ENCODE peak calls at places on chromosomes 3 and 15, in seven cellular contexts. S is ACHN; V is globus pallidus; A is GM13977; Z is NCI-H524; W is stimulated activated CD4-positive, alpha-beta T cell treated with anti-CD3 and anti-CD28 coated beads, Interleukin-15, amount 100 ng/mL, for 1 hour; P is effector memory CD8-positive, alpha-beta T cell. L is an unnamed sample.

GRCh38 chr3:121592856-121593702 is at the start of gene FBXO40:
- DNase-seq in S (no peak), V (no peak), A (no peak), Z (peak; percentile 72), W (no peak), P (no peak), L (no peak)

GRCh38 chr3:184249412-184250166 is at the start of gene EEF1AKMT4:
- DNase-seq in S (peak; percentile 94), V (peak; percentile 93), A (peak; percentile 97), Z (peak; percentile 99), W (peak; percentile 91), P (peak; percentile 94), L (peak; percentile 98)

GRCh38 chr3:153348457-153349137 is 186.6 kb downstream of the RAP2B start:
- DNase-seq in S (no peak), V (no peak), A (no peak), Z (no peak), W (no peak), P (no peak), L (no peak)

GRCh38 chr15:41734079-41734478 is 40.2 kb upstream of the MAPKBP1 start:
- DNase-seq in S (no peak), V (no peak), A (no peak), Z (no peak), W (no peak), P (no peak), L (no peak)

GRCh38 chr3:97815149-97815917 is 6.5 kb upstream of the CRYBG3 start:
- DNase-seq in S (peak; percentile 49), V (no peak), A (no peak), Z (no peak), W (peak; percentile 4), P (no peak), L (no peak)

GRCh38 chr3:4350789-4351163 is 47.6 kb downstream of the SETMAR start:
- DNase-seq in S (peak; percentile 55), V (peak; percentile 64), A (peak; percentile 66), Z (no peak), W (no peak), P (peak; percentile 51), L (peak; percentile 79)

GRCh38 chr3:24709921-24710320 is 215.3 kb upstream of the THRB start:
- DNase-seq in S (no peak), V (no peak), A (no peak), Z (no peak), W (no peak), P (no peak), L (no peak)

GRCh38 chr3:182682263-182683229 is 110.8 kb upstream of the ATP11B start:
- DNase-seq in S (peak; percentile 53), V (peak; percentile 62), A (peak; percentile 88), Z (peak; percentile 55), W (peak; percentile 39), P (peak; percentile 28), L (peak; percentile 85)

GRCh38 chr15:64156652-64157331 is 5.3 kb downstream of the SNX22 start:
- DNase-seq in S (no peak), V (no peak), A (no peak), Z (no peak), W (no peak), P (no peak), L (no peak)

GRCh38 chr3:182765287-182765686 is 28.0 kb upstream of the ATP11B start:
- DNase-seq in S (no peak), V (no peak), A (no peak), Z (no peak), W (no peak), P (no peak), L (no peak)

GRCh38 chr3:53913401-53913800 is 21.7 kb upstream of the SELENOK start:
- DNase-seq in S (no peak), V (no peak), A (no peak), Z (no peak), W (no peak), P (no peak), L (no peak)

GRCh38 chr3:135077186-135077585 is 282.1 kb downstream of the EPHB1 start:
- DNase-seq in S (no peak), V (no peak), A (no peak), Z (no peak), W (no peak), P (no peak), L (no peak)

GRCh38 chr15:43526261-43526930 is 9.0 kb downstream of the MAP1A start:
- DNase-seq in S (no peak), V (no peak), A (no peak), Z (no peak), W (no peak), P (no peak), L (no peak)

GRCh38 chr15:79853492-79854328 is 43.1 kb downstream of the MTHFS start:
- DNase-seq in S (peak; percentile 71), V (peak; percentile 76), A (peak; percentile 58), Z (peak; percentile 43), W (peak; percentile 39), P (peak; percentile 48), L (peak; percentile 85)

L was measured in NAMALWA.